ENCODE peak calls at places on chromosome 4, in four cellular contexts. L is NCI-H2081, X is WTC11, W is GM04503. D is an unnamed sample.

GRCh38 chr4:24763631-24764302 is 31.6 kb upstream of the SOD3 start:
- DNase-seq in L (no peak), X (no peak), W (no peak), D (no peak)

GRCh38 chr4:42150653-42151567 is 1.5 kb downstream of the BEND4 start:
- DNase-seq in L (peak; percentile 10), X (peak; percentile 37), W (no peak), D (peak; percentile 9)

GRCh38 chr4:182235016-182235415 is 8.2 kb upstream of the TENM3 start:
- DNase-seq in L (no peak), X (no peak), W (no peak), D (no peak)

GRCh38 chr4:146132445-146132844 is 43.1 kb upstream of the LSM6 start:
- DNase-seq in L (no peak), X (no peak), W (no peak), D (no peak)

GRCh38 chr4:152591361-152591760 is 55.5 kb upstream of the FBXW7 start:
- DNase-seq in L (no peak), X (peak; percentile 83), W (no peak), D (peak; percentile 63)

GRCh38 chr4:159013692-159014091 is 89.2 kb upstream of the RAPGEF2 start:
- DNase-seq in L (no peak), X (no peak), W (no peak), D (no peak)

GRCh38 chr4:186015212-186015817 is 53.6 kb upstream of the TLR3 start:
- DNase-seq in L (no peak), X (no peak), W (no peak), D (no peak)

GRCh38 chr4:19403786-19404185 is 847.9 kb upstream of the SLIT2 start:
- DNase-seq in L (no peak), X (no peak), W (no peak), D (no peak)

GRCh38 chr4:40552536-40552935 is 77.1 kb downstream of the RBM47 start:
- DNase-seq in L (no peak), X (peak; percentile 20), W (no peak), D (no peak)

GRCh38 chr4:77358315-77358928 is 201.4 kb downstream of the CCNG2 start:
- DNase-seq in L (peak; percentile 6), X (peak; percentile 13), W (no peak), D (no peak)

GRCh38 chr4:71304289-71304850 is 34.5 kb upstream of the SLC4A4 start:
- DNase-seq in L (no peak), X (no peak), W (no peak), D (no peak)

GRCh38 chr4:185721949-185722316 is 90.1 kb downstream of the SORBS2 start:
- DNase-seq in L (no peak), X (no peak), W (no peak), D (no peak)